ENCODE peak calls at places on chromosome 9, in eight cellular contexts. One of them, this sample, is unnamed.

GRCh38 chr9:77899679-77900354 is 131.8 kb downstream of the GNAQ start:
- DNase-seq in EL: peak; percentile 79
- DNase-seq in activated T-helper 1 cell treated with anti-CD3 and anti-CD28 coated beads, Interleukin-2, amount 50 U/mL, for 16 hours: no peak
- DNase-seq in tibial artery: no peak
- DNase-seq in A172: peak; percentile 44
- DNase-seq in adipocyte: peak; percentile 67
- DNase-seq in fibroblast of villous mesenchyme: peak; percentile 58
- DNase-seq in osteocyte: no peak
- DNase-seq in this sample: no peak

GRCh38 chr9:75892168-75892901 is 1.9 kb downstream of the PCSK5 start:
- DNase-seq in adipocyte: peak; percentile 57
- DNase-seq in tibial artery: peak; percentile 81
- DNase-seq in A172: no peak
- DNase-seq in EL: no peak
- DNase-seq in fibroblast of villous mesenchyme: no peak
- DNase-seq in activated T-helper 1 cell treated with anti-CD3 and anti-CD28 coated beads, Interleukin-2, amount 50 U/mL, for 16 hours: no peak
- DNase-seq in osteocyte: no peak
- DNase-seq in this sample: peak; percentile 12

GRCh38 chr9:106864533-106865143 is 1.7 kb downstream of the ZNF462 start:
- DNase-seq in A172: no peak
- DNase-seq in activated T-helper 1 cell treated with anti-CD3 and anti-CD28 coated beads, Interleukin-2, amount 50 U/mL, for 16 hours: no peak
- DNase-seq in adipocyte: peak; percentile 70
- DNase-seq in EL: peak; percentile 47
- DNase-seq in fibroblast of villous mesenchyme: peak; percentile 55
- DNase-seq in osteocyte: no peak
- DNase-seq in tibial artery: no peak
- DNase-seq in this sample: no peak

GRCh38 chr9:26975728-26976707 is 19.8 kb downstream of the IFT74 start:
- DNase-seq in fibroblast of villous mesenchyme: peak; percentile 63
- DNase-seq in activated T-helper 1 cell treated with anti-CD3 and anti-CD28 coated beads, Interleukin-2, amount 50 U/mL, for 16 hours: no peak
- DNase-seq in tibial artery: no peak
- DNase-seq in osteocyte: no peak
- DNase-seq in adipocyte: peak; percentile 28
- DNase-seq in EL: peak; percentile 54
- DNase-seq in A172: peak; percentile 65
- DNase-seq in this sample: no peak

GRCh38 chr9:12774861-12775367 is at the start of gene LURAP1L:
- DNase-seq in EL: peak; percentile 73
- DNase-seq in activated T-helper 1 cell treated with anti-CD3 and anti-CD28 coated beads, Interleukin-2, amount 50 U/mL, for 16 hours: no peak
- DNase-seq in tibial artery: peak; percentile 80
- DNase-seq in adipocyte: peak; percentile 89
- DNase-seq in fibroblast of villous mesenchyme: peak; percentile 85
- DNase-seq in osteocyte: no peak
- DNase-seq in A172: peak; percentile 66
- DNase-seq in this sample: peak; percentile 30

GRCh38 chr9:116151966-116152381 is 1.6 kb upstream of the PAPPA start:
- DNase-seq in activated T-helper 1 cell treated with anti-CD3 and anti-CD28 coated beads, Interleukin-2, amount 50 U/mL, for 16 hours: no peak
- DNase-seq in EL: peak; percentile 93
- DNase-seq in tibial artery: no peak
- DNase-seq in osteocyte: no peak
- DNase-seq in adipocyte: peak; percentile 89
- DNase-seq in A172: peak; percentile 43
- DNase-seq in fibroblast of villous mesenchyme: peak; percentile 94
- DNase-seq in this sample: no peak

GRCh38 chr9:72150653-72151052 is 1.4 kb downstream of the GDA start:
- DNase-seq in adipocyte: no peak
- DNase-seq in activated T-helper 1 cell treated with anti-CD3 and anti-CD28 coated beads, Interleukin-2, amount 50 U/mL, for 16 hours: no peak
- DNase-seq in tibial artery: no peak
- DNase-seq in EL: no peak
- DNase-seq in fibroblast of villous mesenchyme: no peak
- DNase-seq in A172: no peak
- DNase-seq in osteocyte: no peak
- DNase-seq in this sample: no peak

GRCh38 chr9:104557179-104557634 is 11.8 kb upstream of the OR13C8 start:
- DNase-seq in osteocyte: no peak
- DNase-seq in adipocyte: no peak
- DNase-seq in fibroblast of villous mesenchyme: no peak
- DNase-seq in tibial artery: no peak
- DNase-seq in A172: no peak
- DNase-seq in activated T-helper 1 cell treated with anti-CD3 and anti-CD28 coated beads, Interleukin-2, amount 50 U/mL, for 16 hours: no peak
- DNase-seq in EL: no peak
- DNase-seq in this sample: no peak

GRCh38 chr9:107336718-107337360 is 53.8 kb downstream of the RAD23B start:
- DNase-seq in EL: peak; percentile 70
- DNase-seq in A172: peak; percentile 65
- DNase-seq in activated T-helper 1 cell treated with anti-CD3 and anti-CD28 coated beads, Interleukin-2, amount 50 U/mL, for 16 hours: no peak
- DNase-seq in fibroblast of villous mesenchyme: no peak
- DNase-seq in osteocyte: peak; percentile 69
- DNase-seq in adipocyte: peak; percentile 47
- DNase-seq in tibial artery: no peak
- DNase-seq in this sample: no peak

GRCh38 chr9:6931913-6932312 is 174.1 kb downstream of the KDM4C start:
- DNase-seq in tibial artery: no peak
- DNase-seq in EL: peak; percentile 76
- DNase-seq in osteocyte: no peak
- DNase-seq in activated T-helper 1 cell treated with anti-CD3 and anti-CD28 coated beads, Interleukin-2, amount 50 U/mL, for 16 hours: no peak
- DNase-seq in adipocyte: peak; percentile 67
- DNase-seq in fibroblast of villous mesenchyme: peak; percentile 33
- DNase-seq in A172: peak; percentile 79
- DNase-seq in this sample: no peak

GRCh38 chr9:27053369-27054057 is 48.0 kb upstream of the LRRC19 start:
- DNase-seq in fibroblast of villous mesenchyme: peak; percentile 69
- DNase-seq in tibial artery: no peak
- DNase-seq in EL: peak; percentile 1
- DNase-seq in adipocyte: peak; percentile 26
- DNase-seq in A172: peak; percentile 14
- DNase-seq in osteocyte: no peak
- DNase-seq in activated T-helper 1 cell treated with anti-CD3 and anti-CD28 coated beads, Interleukin-2, amount 50 U/mL, for 16 hours: no peak
- DNase-seq in this sample: no peak

GRCh38 chr9:137506702-137507171 is 43.5 kb downstream of the PNPLA7 start:
- DNase-seq in A172: peak; percentile 64
- DNase-seq in EL: peak; percentile 80
- DNase-seq in tibial artery: no peak
- DNase-seq in adipocyte: no peak
- DNase-seq in fibroblast of villous mesenchyme: peak; percentile 38
- DNase-seq in activated T-helper 1 cell treated with anti-CD3 and anti-CD28 coated beads, Interleukin-2, amount 50 U/mL, for 16 hours: no peak
- DNase-seq in osteocyte: no peak
- DNase-seq in this sample: no peak

GRCh38 chr9:87535817-87536539 is 38.3 kb downstream of the DAPK1 start:
- DNase-seq in EL: no peak
- DNase-seq in activated T-helper 1 cell treated with anti-CD3 and anti-CD28 coated beads, Interleukin-2, amount 50 U/mL, for 16 hours: no peak
- DNase-seq in osteocyte: no peak
- DNase-seq in tibial artery: no peak
- DNase-seq in adipocyte: no peak
- DNase-seq in fibroblast of villous mesenchyme: peak; percentile 74
- DNase-seq in A172: no peak
- DNase-seq in this sample: peak; percentile 46

GRCh38 chr9:15641301-15641700 is 88.5 kb downstream of the CCDC171 start:
- DNase-seq in activated T-helper 1 cell treated with anti-CD3 and anti-CD28 coated beads, Interleukin-2, amount 50 U/mL, for 16 hours: no peak
- DNase-seq in A172: no peak
- DNase-seq in tibial artery: no peak
- DNase-seq in EL: no peak
- DNase-seq in fibroblast of villous mesenchyme: peak; percentile 1
- DNase-seq in adipocyte: peak; percentile 5
- DNase-seq in osteocyte: no peak
- DNase-seq in this sample: no peak

GRCh38 chr9:94031380-94031779 is 52.9 kb upstream of the PTPDC1 start:
- DNase-seq in adipocyte: peak; percentile 7
- DNase-seq in EL: no peak
- DNase-seq in A172: no peak
- DNase-seq in fibroblast of villous mesenchyme: no peak
- DNase-seq in tibial artery: no peak
- DNase-seq in osteocyte: no peak
- DNase-seq in activated T-helper 1 cell treated with anti-CD3 and anti-CD28 coated beads, Interleukin-2, amount 50 U/mL, for 16 hours: no peak
- DNase-seq in this sample: no peak

GRCh38 chr9:121744687-121745395 is 93.4 kb downstream of the DAB2IP start:
- DNase-seq in adipocyte: no peak
- DNase-seq in A172: peak; percentile 53
- DNase-seq in activated T-helper 1 cell treated with anti-CD3 and anti-CD28 coated beads, Interleukin-2, amount 50 U/mL, for 16 hours: no peak
- DNase-seq in osteocyte: no peak
- DNase-seq in EL: peak; percentile 57
- DNase-seq in tibial artery: no peak
- DNase-seq in fibroblast of villous mesenchyme: no peak
- DNase-seq in this sample: no peak

GRCh38 chr9:109816490-109816889 is 36.5 kb downstream of the PALM2AKAP2 start:
- DNase-seq in fibroblast of villous mesenchyme: peak; percentile 93
- DNase-seq in EL: peak; percentile 100
- DNase-seq in tibial artery: no peak
- DNase-seq in activated T-helper 1 cell treated with anti-CD3 and anti-CD28 coated beads, Interleukin-2, amount 50 U/mL, for 16 hours: no peak
- DNase-seq in adipocyte: peak; percentile 92
- DNase-seq in A172: peak; percentile 100
- DNase-seq in osteocyte: no peak
- DNase-seq in this sample: no peak

GRCh38 chr9:4585135-4585534 is 77.0 kb upstream of the PLPP6 start:
- DNase-seq in activated T-helper 1 cell treated with anti-CD3 and anti-CD28 coated beads, Interleukin-2, amount 50 U/mL, for 16 hours: no peak
- DNase-seq in adipocyte: no peak
- DNase-seq in A172: no peak
- DNase-seq in EL: no peak
- DNase-seq in osteocyte: no peak
- DNase-seq in tibial artery: no peak
- DNase-seq in fibroblast of villous mesenchyme: no peak
- DNase-seq in this sample: no peak

This sample was measured in GM20000.